ENCODE peak calls at places on chromosomes 7 and 10, in ten cellular contexts. N, R, O, I, D, V, U, Q, K and Y are unnamed samples.

GRCh38 chr7:5396542-5396941 is 27.1 kb downstream of the TNRC18 start:
- DNase-seq in I (no peak), V (no peak), D (no peak), U (peak; percentile 11), K (peak; percentile 50), Q (no peak), O (no peak), R (no peak), N (peak; percentile 57), Y (no peak)

GRCh38 chr7:143849785-143850479 is 52.0 kb downstream of the TCAF1 start:
- DNase-seq in Q (no peak), N (no peak), I (no peak), K (no peak), D (no peak), U (no peak), O (no peak), R (no peak), V (peak; percentile 8), Y (no peak)

GRCh38 chr7:8442814-8443304 is 9.4 kb downstream of the NXPH1 start:
- DNase-seq in O (peak; percentile 29), K (peak; percentile 58), V (peak; percentile 67), N (peak; percentile 49), I (peak; percentile 90), R (no peak), Q (no peak), U (peak; percentile 46), D (peak; percentile 75), Y (peak; percentile 20)

GRCh38 chr10:63700209-63700934 is 179.2 kb downstream of the REEP3 start:
- DNase-seq in R (peak; percentile 89), D (peak; percentile 88), U (no peak), I (no peak), N (peak; percentile 98), V (peak; percentile 68), O (no peak), Q (no peak), K (no peak), Y (no peak)

GRCh38 chr7:137734221-137734620 is 112.6 kb downstream of the DGKI start:
- DNase-seq in V (no peak), I (no peak), K (no peak), U (no peak), R (no peak), Q (no peak), N (peak; percentile 57), D (no peak), O (no peak), Y (no peak)

GRCh38 chr7:128938524-128939074 is 872 bp downstream of the IRF5 start:
- DNase-seq in V (no peak), D (peak; percentile 14), N (peak; percentile 22), Q (no peak), O (no peak), R (no peak), U (no peak), I (no peak), K (no peak), Y (no peak)

GRCh38 chr7:50793115-50793946 is 10.6 kb upstream of the GRB10 start:
- DNase-seq in N (peak; percentile 75), Q (no peak), R (peak; percentile 30), U (no peak), O (no peak), I (no peak), K (peak; percentile 25), D (peak; percentile 91), V (peak; percentile 83), Y (peak; percentile 23)

GRCh38 chr10:71908998-71909397 is 55.2 kb upstream of the CHST3 start:
- DNase-seq in U (no peak), D (no peak), K (no peak), V (no peak), O (no peak), R (no peak), Q (no peak), N (no peak), I (no peak), Y (no peak)

GRCh38 chr7:39085590-39086049 is 107.9 kb downstream of the POU6F2 start:
- DNase-seq in V (no peak), Q (peak; percentile 87), O (no peak), I (peak; percentile 54), N (peak; percentile 8), K (no peak), U (peak; percentile 17), R (no peak), D (no peak), Y (no peak)

GRCh38 chr10:110206988-110207804 is at the start of gene MXI1:
- DNase-seq in K (peak; percentile 31), V (peak; percentile 79), N (peak; percentile 92), U (peak; percentile 78), O (peak; percentile 69), D (peak; percentile 87), I (peak; percentile 91), R (peak; percentile 60), Q (no peak), Y (peak; percentile 47)

GRCh38 chr7:142787034-142787768 is 16.4 kb downstream of the PRSS2 start:
- DNase-seq in V (no peak), U (no peak), Q (no peak), R (no peak), O (no peak), I (no peak), K (no peak), D (no peak), N (no peak), Y (no peak)

GRCh38 chr10:71368639-71369038 is 28.1 kb upstream of the CDH23 start:
- DNase-seq in O (no peak), D (no peak), U (no peak), K (no peak), V (no peak), R (no peak), N (no peak), I (no peak), Q (no peak), Y (no peak)

GRCh38 chr10:132554991-132555647 is 17.5 kb downstream of the INPP5A start:
- DNase-seq in V (peak; percentile 71), N (no peak), Q (no peak), I (no peak), K (peak; percentile 50), R (no peak), D (no peak), O (no peak), U (no peak), Y (no peak)

GRCh38 chr7:121544726-121545125 is 148.6 kb upstream of the FAM3C start:
- DNase-seq in Q (no peak), I (no peak), D (peak; percentile 82), K (no peak), N (peak; percentile 93), R (peak; percentile 57), O (no peak), V (no peak), U (no peak), Y (no peak)

GRCh38 chr10:395665-396064 is 260.4 kb downstream of the ZMYND11 start:
- DNase-seq in K (no peak), D (no peak), O (no peak), Q (no peak), V (no peak), U (no peak), I (no peak), R (no peak), N (no peak), Y (no peak)

GRCh38 chr10:33336606-33337334 is 2.3 kb upstream of the NRP1 start:
- DNase-seq in Q (peak; percentile 19), I (peak; percentile 62), O (no peak), N (peak; percentile 66), D (peak; percentile 48), R (no peak), V (peak; percentile 82), K (peak; percentile 12), U (peak; percentile 34), Y (no peak)

GRCh38 chr10:24240001-24240751 is 31.2 kb downstream of the KIAA1217 start:
- DNase-seq in D (no peak), K (no peak), V (no peak), N (peak; percentile 43), R (no peak), U (no peak), O (no peak), Q (no peak), I (no peak), Y (no peak)

GRCh38 chr10:71706216-71707121 is 13.1 kb downstream of the C10orf105 start:
- DNase-seq in D (no peak), R (no peak), N (no peak), K (no peak), O (no peak), V (peak; percentile 25), Q (peak; percentile 42), I (no peak), U (no peak), Y (no peak)

GRCh38 chr10:118912961-118913360 is 116.6 kb upstream of the NANOS1 start:
- DNase-seq in N (no peak), Q (no peak), D (no peak), I (no peak), V (no peak), U (no peak), R (no peak), O (no peak), K (no peak), Y (no peak)

GRCh38 chr10:113412161-113412560 is 140.7 kb upstream of the HABP2 start:
- DNase-seq in V (no peak), O (no peak), D (peak; percentile 55), Q (no peak), U (no peak), N (peak; percentile 58), K (no peak), R (no peak), I (no peak), Y (no peak)

GRCh38 chr10:45254892-45255291 is 60.5 kb downstream of the OR13A1 start:
- DNase-seq in O (no peak), V (no peak), R (no peak), K (no peak), U (no peak), Q (no peak), I (no peak), D (no peak), N (no peak), Y (no peak)

GRCh38 chr7:99340659-99341058 is 15.0 kb downstream of the ARPC1A start:
- DNase-seq in K (no peak), I (no peak), R (no peak), V (no peak), U (no peak), Q (no peak), D (no peak), N (no peak), O (no peak), Y (no peak)

GRCh38 chr7:92567460-92567859 is 22.7 kb downstream of the FAM133B start:
- DNase-seq in D (no peak), R (no peak), O (peak; percentile 27), Q (no peak), I (no peak), V (no peak), N (peak; percentile 30), U (no peak), K (no peak), Y (no peak)

GRCh38 chr7:157413881-157414701 is 77.3 kb downstream of the DNAJB6 start:
- DNase-seq in D (no peak), U (no peak), N (no peak), R (no peak), I (peak; percentile 51), K (no peak), Q (no peak), O (no peak), V (no peak), Y (no peak)

GRCh38 chr10:82796510-82796909 is 921.5 kb downstream of the NRG3 start:
- DNase-seq in O (no peak), Q (no peak), R (peak; percentile 3), V (no peak), K (no peak), D (no peak), I (no peak), N (peak; percentile 13), U (no peak), Y (no peak)

GRCh38 chr10:28806951-28807759 is 129.8 kb downstream of the BAMBI start:
- DNase-seq in Q (no peak), V (no peak), K (no peak), O (no peak), U (no peak), R (no peak), D (no peak), I (peak; percentile 16), N (no peak), Y (no peak)

GRCh38 chr7:158506626-158507025 is 81.0 kb downstream of the PTPRN2 start:
- DNase-seq in I (no peak), O (no peak), Q (no peak), V (no peak), N (no peak), U (no peak), D (no peak), R (no peak), K (no peak), Y (no peak)

GRCh38 chr10:132549416-132549815 is 11.8 kb downstream of the INPP5A start:
- DNase-seq in I (no peak), R (no peak), K (no peak), N (no peak), D (no peak), O (no peak), V (no peak), Q (no peak), U (no peak), Y (no peak)